ENCODE peak calls at places on chromosomes 16 and 17, in five cellular contexts. M is pons, E is nephron progenitor cell, T is putamen, L is A673. S is an unnamed sample.

GRCh38 chr17:43034623-43035293 is 9.7 kb downstream of the RND2 start:
- DNase-seq in E (no peak), M (no peak), T (no peak), L (no peak), S (no peak)

GRCh38 chr17:49598918-49599317 is 23.2 kb downstream of the NXPH3 start:
- DNase-seq in T (no peak), E (no peak), M (no peak), L (no peak), S (no peak)

GRCh38 chr16:15572329-15573001 is 70.5 kb downstream of the MARF1 start:
- DNase-seq in E (no peak), L (peak), M (no peak), T (no peak), S (no peak)

GRCh38 chr16:706189-707061 is 824 bp upstream of the FBXL16 start:
- DNase-seq in L (no peak), T (no peak), E (no peak), M (no peak), S (no peak)

GRCh38 chr17:45310380-45311324 is 6.2 kb downstream of the MAP3K14 start:
- DNase-seq in T (no peak), M (peak), E (no peak), L (no peak), S (no peak)

GRCh38 chr16:24430937-24431760 is 108.2 kb upstream of the RBBP6 start:
- DNase-seq in T (no peak), E (no peak), L (peak), M (no peak), S (no peak)

GRCh38 chr16:71205482-71206131 is 24.9 kb downstream of the HYDIN start:
- DNase-seq in M (no peak), L (no peak), T (peak), E (no peak), S (peak)

GRCh38 chr17:62616993-62617893 is 10.2 kb upstream of the MRC2 start:
- DNase-seq in T (no peak), M (no peak), L (no peak), E (peak), S (no peak)

GRCh38 chr17:48385303-48385702 is 44.7 kb downstream of the SKAP1 start:
- DNase-seq in T (no peak), E (no peak), M (no peak), L (no peak), S (no peak)

GRCh38 chr17:61574542-61575351 is 16.3 kb downstream of the NACA2 start:
- DNase-seq in M (peak), T (no peak), E (peak), L (peak), S (no peak)

GRCh38 chr16:66952430-66953139 is 8.5 kb upstream of the CES3 start:
- DNase-seq in L (no peak), E (no peak), M (no peak), T (no peak), S (no peak)

GRCh38 chr16:682493-683395 is 1.4 kb downstream of the JMJD8 start:
- DNase-seq in E (no peak), T (no peak), L (no peak), M (no peak), S (no peak)